ENCODE peak calls at places on chromosomes 4 and X, in five cellular contexts. One of them, this sample, is unnamed.

GRCh38 chr4:7687006-7687405 is 252.3 kb upstream of the PSAPL1 start:
- DNase-seq in OCI-LY7: no peak
- DNase-seq in HT1080: peak; percentile 37
- DNase-seq in ACHN: no peak
- DNase-seq in T-helper 1 cell: no peak
- DNase-seq in this sample: no peak

GRCh38 chr4:181745933-181746627 is 497.1 kb upstream of the TENM3 start:
- DNase-seq in ACHN: no peak
- DNase-seq in T-helper 1 cell: no peak
- DNase-seq in HT1080: peak; percentile 15
- DNase-seq in OCI-LY7: no peak
- DNase-seq in this sample: no peak

GRCh38 chr4:176435891-176436499 is 116.2 kb downstream of the SPCS3 start:
- DNase-seq in OCI-LY7: no peak
- DNase-seq in T-helper 1 cell: no peak
- DNase-seq in HT1080: no peak
- DNase-seq in ACHN: no peak
- DNase-seq in this sample: no peak

GRCh38 chrX:41779941-41780340 is 56.0 kb downstream of the GPR82 start:
- DNase-seq in T-helper 1 cell: no peak
- DNase-seq in ACHN: no peak
- DNase-seq in OCI-LY7: no peak
- DNase-seq in HT1080: no peak
- DNase-seq in this sample: no peak

GRCh38 chrX:38260231-38260630 is 39.6 kb upstream of the SRPX start:
- DNase-seq in ACHN: peak; percentile 45
- DNase-seq in OCI-LY7: peak; percentile 35
- DNase-seq in T-helper 1 cell: no peak
- DNase-seq in HT1080: peak; percentile 23
- DNase-seq in this sample: peak; percentile 41

GRCh38 chr4:77432702-77433101 is 172.9 kb upstream of the CXCL13 start:
- DNase-seq in ACHN: peak; percentile 10
- DNase-seq in OCI-LY7: peak; percentile 4
- DNase-seq in T-helper 1 cell: no peak
- DNase-seq in HT1080: no peak
- DNase-seq in this sample: no peak

GRCh38 chr4:104015680-104016079 is 295.9 kb upstream of the TACR3 start:
- DNase-seq in T-helper 1 cell: no peak
- DNase-seq in ACHN: peak; percentile 17
- DNase-seq in HT1080: peak; percentile 25
- DNase-seq in OCI-LY7: peak; percentile 1
- DNase-seq in this sample: no peak

GRCh38 chr4:6539009-6539764 is 35.8 kb upstream of the MAN2B2 start:
- DNase-seq in ACHN: no peak
- DNase-seq in HT1080: no peak
- DNase-seq in T-helper 1 cell: no peak
- DNase-seq in OCI-LY7: no peak
- DNase-seq in this sample: no peak

GRCh38 chr4:89287945-89288344 is 19.7 kb downstream of the GPRIN3 start:
- DNase-seq in OCI-LY7: no peak
- DNase-seq in HT1080: no peak
- DNase-seq in ACHN: no peak
- DNase-seq in T-helper 1 cell: no peak
- DNase-seq in this sample: no peak

GRCh38 chrX:69556094-69557011 is 52.2 kb downstream of the NALF2 start:
- DNase-seq in ACHN: no peak
- DNase-seq in T-helper 1 cell: no peak
- DNase-seq in OCI-LY7: no peak
- DNase-seq in HT1080: peak; percentile 93
- DNase-seq in this sample: no peak

GRCh38 chrX:10597871-10598270 is 22.5 kb downstream of the MID1 start:
- DNase-seq in OCI-LY7: peak; percentile 23
- DNase-seq in ACHN: peak; percentile 31
- DNase-seq in HT1080: peak; percentile 32
- DNase-seq in T-helper 1 cell: no peak
- DNase-seq in this sample: peak; percentile 66

GRCh38 chrX:13691845-13692334 is 3.0 kb downstream of the RAB9A start:
- DNase-seq in HT1080: peak; percentile 7
- DNase-seq in ACHN: peak; percentile 53
- DNase-seq in OCI-LY7: peak; percentile 53
- DNase-seq in T-helper 1 cell: no peak
- DNase-seq in this sample: no peak

GRCh38 chr4:34615315-34615714 is 1629.0 kb downstream of the ARAP2 start:
- DNase-seq in ACHN: no peak
- DNase-seq in T-helper 1 cell: no peak
- DNase-seq in OCI-LY7: no peak
- DNase-seq in HT1080: no peak
- DNase-seq in this sample: no peak

GRCh38 chrX:115560211-115560977 is 580 bp upstream of the PLS3 start:
- DNase-seq in T-helper 1 cell: no peak
- DNase-seq in HT1080: peak; percentile 79
- DNase-seq in ACHN: peak; percentile 54
- DNase-seq in OCI-LY7: no peak
- DNase-seq in this sample: peak; percentile 55

GRCh38 chr4:67714248-67714583 is 13.3 kb upstream of the UBA6 start:
- DNase-seq in HT1080: no peak
- DNase-seq in OCI-LY7: no peak
- DNase-seq in T-helper 1 cell: no peak
- DNase-seq in ACHN: no peak
- DNase-seq in this sample: peak; percentile 11

GRCh38 chr4:166460769-166461550 is 587.9 kb downstream of the TLL1 start:
- DNase-seq in ACHN: no peak
- DNase-seq in OCI-LY7: no peak
- DNase-seq in T-helper 1 cell: no peak
- DNase-seq in HT1080: no peak
- DNase-seq in this sample: no peak

GRCh38 chr4:128600410-128600809 is 209.1 kb upstream of the JADE1 start:
- DNase-seq in ACHN: peak; percentile 20
- DNase-seq in OCI-LY7: no peak
- DNase-seq in HT1080: no peak
- DNase-seq in T-helper 1 cell: no peak
- DNase-seq in this sample: peak; percentile 16

GRCh38 chr4:48813984-48814383 is 16.9 kb upstream of the OCIAD1 start:
- DNase-seq in T-helper 1 cell: no peak
- DNase-seq in HT1080: no peak
- DNase-seq in ACHN: no peak
- DNase-seq in OCI-LY7: peak; percentile 96
- DNase-seq in this sample: no peak

GRCh38 chr4:999863-1000425 is 6.7 kb upstream of the SLC26A1 start:
- DNase-seq in HT1080: no peak
- DNase-seq in T-helper 1 cell: no peak
- DNase-seq in ACHN: no peak
- DNase-seq in OCI-LY7: no peak
- DNase-seq in this sample: no peak

GRCh38 chrX:35787867-35788266 is 10.3 kb upstream of the MAGEB16 start:
- DNase-seq in T-helper 1 cell: no peak
- DNase-seq in HT1080: no peak
- DNase-seq in ACHN: no peak
- DNase-seq in OCI-LY7: no peak
- DNase-seq in this sample: no peak

GRCh38 chr4:47543331-47543730 is 58.3 kb downstream of the ATP10D start:
- DNase-seq in ACHN: no peak
- DNase-seq in T-helper 1 cell: no peak
- DNase-seq in OCI-LY7: no peak
- DNase-seq in HT1080: no peak
- DNase-seq in this sample: no peak

GRCh38 chr4:147772056-147772455 is 40.2 kb downstream of the ARHGAP10 start:
- DNase-seq in T-helper 1 cell: no peak
- DNase-seq in HT1080: no peak
- DNase-seq in ACHN: no peak
- DNase-seq in OCI-LY7: no peak
- DNase-seq in this sample: peak; percentile 26

GRCh38 chrX:31110657-31111056 is 38.8 kb upstream of the FTHL17 start:
- DNase-seq in T-helper 1 cell: no peak
- DNase-seq in ACHN: no peak
- DNase-seq in HT1080: no peak
- DNase-seq in OCI-LY7: no peak
- DNase-seq in this sample: no peak

GRCh38 chrX:72094894-72095293 is 36.8 kb downstream of the RTL5 start:
- DNase-seq in T-helper 1 cell: peak; percentile 47
- DNase-seq in OCI-LY7: no peak
- DNase-seq in HT1080: no peak
- DNase-seq in ACHN: no peak
- DNase-seq in this sample: peak; percentile 86

GRCh38 chr4:148079945-148080344 is 348.1 kb downstream of the ARHGAP10 start:
- DNase-seq in ACHN: no peak
- DNase-seq in T-helper 1 cell: no peak
- DNase-seq in HT1080: no peak
- DNase-seq in OCI-LY7: no peak
- DNase-seq in this sample: no peak

GRCh38 chr4:99180367-99181169 is 36.5 kb upstream of the ADH4 start:
- DNase-seq in OCI-LY7: no peak
- DNase-seq in T-helper 1 cell: no peak
- DNase-seq in ACHN: no peak
- DNase-seq in HT1080: peak; percentile 63
- DNase-seq in this sample: no peak

GRCh38 chr4:156103306-156103705 is 149.6 kb upstream of the CTSO start:
- DNase-seq in OCI-LY7: no peak
- DNase-seq in ACHN: no peak
- DNase-seq in T-helper 1 cell: no peak
- DNase-seq in HT1080: no peak
- DNase-seq in this sample: no peak

GRCh38 chr4:176547005-176547404 is 227.2 kb downstream of the SPCS3 start:
- DNase-seq in OCI-LY7: no peak
- DNase-seq in ACHN: no peak
- DNase-seq in HT1080: no peak
- DNase-seq in T-helper 1 cell: no peak
- DNase-seq in this sample: peak; percentile 31

GRCh38 chr4:72566573-72566972 is 2.4 kb downstream of the ADAMTS3 start:
- DNase-seq in T-helper 1 cell: no peak
- DNase-seq in ACHN: no peak
- DNase-seq in OCI-LY7: no peak
- DNase-seq in HT1080: no peak
- DNase-seq in this sample: no peak